ENCODE peak calls at places on chromosomes 13 and 19, in eight cellular contexts. I, R, C, O, F, U, P and L are unnamed samples.

GRCh38 chr13:68714292-68714691 is 1393.3 kb upstream of the ATXN8OS start:
- DNase-seq in I (no peak), R (no peak), C (no peak), O (no peak), F (peak), U (no peak), P (no peak), L (no peak)

GRCh38 chr19:8206147-8207087 is 2.8 kb upstream of the CERS4 start:
- DNase-seq in I (no peak), R (no peak), C (no peak), O (no peak), F (no peak), U (no peak), P (no peak), L (no peak)

GRCh38 chr19:7200739-7201138 is 93.5 kb downstream of the INSR start:
- DNase-seq in I (no peak), R (no peak), C (no peak), O (no peak), F (no peak), U (no peak), P (no peak), L (no peak)

GRCh38 chr19:14459703-14460102 is 15.5 kb downstream of the PTGER1 start:
- DNase-seq in I (no peak), R (no peak), C (no peak), O (no peak), F (no peak), U (no peak), P (no peak), L (no peak)

GRCh38 chr19:34479396-34479795 is 2.2 kb upstream of the WTIP start:
- DNase-seq in I (no peak), R (no peak), C (no peak), O (no peak), F (no peak), U (no peak), P (no peak), L (no peak)

GRCh38 chr13:39189778-39190177 is 151.5 kb downstream of the NHLRC3 start:
- DNase-seq in I (no peak), R (no peak), C (no peak), O (no peak), F (no peak), U (no peak), P (no peak), L (no peak)

GRCh38 chr13:28636677-28637317 is 22.1 kb upstream of the POMP start:
- DNase-seq in I (no peak), R (peak), C (peak), O (peak), F (peak), U (peak), P (peak), L (peak)

GRCh38 chr19:42531313-42531712 is 3.0 kb upstream of the CEACAM1 start:
- DNase-seq in I (no peak), R (no peak), C (no peak), O (no peak), F (no peak), U (no peak), P (no peak), L (no peak)

GRCh38 chr19:45879055-45879454 is 6.9 kb downstream of the IRF2BP1 start:
- DNase-seq in I (no peak), R (no peak), C (no peak), O (no peak), F (no peak), U (no peak), P (no peak), L (no peak)

GRCh38 chr19:51123381-51124186 is 1.1 kb upstream of the SIGLEC9 start:
- DNase-seq in I (peak), R (no peak), C (no peak), O (no peak), F (no peak), U (no peak), P (no peak), L (no peak)

GRCh38 chr19:17309962-17310461 is 649 bp downstream of the DDA1 start:
- DNase-seq in I (no peak), R (no peak), C (no peak), O (peak), F (no peak), U (no peak), P (no peak), L (no peak)

GRCh38 chr19:782195-783043 is 14.8 kb upstream of the PTBP1 start:
- DNase-seq in I (no peak), R (no peak), C (no peak), O (peak), F (peak), U (no peak), P (peak), L (no peak)

DNA sequence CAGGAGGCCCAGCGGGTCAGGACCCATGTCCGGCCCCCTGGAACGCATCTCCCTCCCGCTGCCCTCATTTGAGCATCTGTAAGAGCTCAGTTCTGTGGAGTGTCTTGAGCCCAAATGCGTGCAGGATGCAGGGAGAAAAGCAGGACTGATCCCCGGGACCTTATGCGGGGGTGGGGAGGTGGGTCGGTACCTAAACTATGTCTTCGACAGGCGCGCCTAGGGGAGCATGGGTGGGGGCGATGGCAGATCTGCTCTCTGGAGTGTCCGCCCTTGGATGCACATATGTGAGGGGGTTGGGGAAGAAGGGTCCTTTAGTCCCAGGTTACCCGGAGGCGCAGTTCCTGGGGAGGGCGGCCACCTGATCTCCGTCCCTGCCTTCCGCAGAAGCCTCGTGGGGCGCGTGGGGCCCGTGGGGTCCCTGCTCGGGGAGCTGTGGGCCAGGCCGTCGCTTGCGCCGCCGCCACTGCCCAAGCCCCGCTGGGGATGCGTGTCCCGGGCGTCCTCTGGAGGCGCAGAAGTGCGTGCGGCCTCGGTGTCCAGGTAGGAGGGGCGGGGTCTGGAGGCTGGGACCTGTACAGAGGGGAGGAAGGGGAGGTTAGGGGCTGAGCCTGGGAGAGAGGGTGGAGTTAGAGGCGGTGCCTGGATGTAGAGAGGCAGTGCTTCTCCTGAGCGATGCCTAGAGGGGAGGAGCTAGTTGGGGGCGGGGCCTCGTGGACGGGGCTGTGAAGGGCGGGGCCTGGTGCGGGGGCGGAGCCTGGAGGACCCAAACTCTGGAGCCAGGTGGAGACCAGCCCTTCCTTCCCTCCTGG is 2.8 kb downstream of the CILP2 start:
- DNase-seq in I (no peak), R (peak), C (no peak), O (peak), F (peak), U (no peak), P (peak), L (no peak)
- H3K4me3 ChIP-seq in I (peak), R (no peak), C (peak), O (no peak), F (no peak), U (peak), P (no peak), L (peak)

DNA sequence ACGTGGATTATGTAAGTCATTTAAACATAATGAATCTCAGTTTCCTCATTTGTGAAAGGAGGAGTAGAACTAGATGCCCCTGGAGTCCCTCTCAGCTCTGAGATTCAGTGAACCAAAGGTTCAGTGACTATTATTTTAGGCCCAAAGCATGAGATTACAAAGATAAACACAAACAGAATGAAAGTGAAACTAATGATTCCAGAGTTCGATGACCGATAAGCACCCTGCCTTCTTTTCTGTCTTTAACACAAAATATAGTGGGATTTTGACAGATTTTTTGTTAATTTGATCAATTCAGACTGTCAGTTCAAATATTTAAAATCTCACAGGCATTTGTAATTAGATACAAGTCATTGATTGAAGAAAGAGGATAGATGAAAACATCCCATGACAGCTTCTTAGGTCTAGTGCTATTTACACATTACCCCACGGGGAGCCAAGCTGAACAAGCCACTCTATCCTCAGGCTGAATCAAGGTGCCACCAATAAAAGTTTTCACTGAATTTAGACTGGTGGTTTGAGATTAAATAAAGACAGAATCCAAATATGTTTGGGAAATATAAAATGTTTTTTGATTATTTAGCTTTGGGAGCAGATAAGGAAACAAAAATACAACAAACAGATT is 64.6 kb upstream of the RAP2A start:
- DNase-seq in I (no peak), R (no peak), C (no peak), O (peak), F (no peak), U (no peak), P (peak), L (peak)
- H3K4me3 ChIP-seq in I (peak), R (peak), C (peak), O (peak), F (no peak), U (peak), P (peak), L (peak)

GRCh38 chr13:99892189-99892588 is 79.4 kb downstream of the ZIC5 start:
- DNase-seq in I (no peak), R (no peak), C (no peak), O (no peak), F (peak), U (no peak), P (no peak), L (no peak)

GRCh38 chr13:99893567-99893966 is 78.0 kb downstream of the ZIC5 start:
- DNase-seq in I (no peak), R (no peak), C (no peak), O (no peak), F (no peak), U (no peak), P (no peak), L (no peak)

GRCh38 chr13:99894835-99895427 is 76.6 kb downstream of the ZIC5 start:
- DNase-seq in I (no peak), R (no peak), C (no peak), O (peak), F (no peak), U (no peak), P (peak), L (no peak)

GRCh38 chr13:99894105-99894504 is 77.5 kb downstream of the ZIC5 start:
- DNase-seq in I (no peak), R (no peak), C (no peak), O (no peak), F (no peak), U (no peak), P (no peak), L (no peak)

GRCh38 chr13:99892866-99893504 is 78.6 kb downstream of the ZIC5 start:
- DNase-seq in I (no peak), R (no peak), C (no peak), O (no peak), F (no peak), U (no peak), P (no peak), L (no peak)
- H3K4me3 ChIP-seq in I (no peak), R (no peak), C (no peak), O (no peak), F (no peak), U (no peak), P (no peak), L (no peak)

GRCh38 chr19:40144947-40145748 is 46.1 kb upstream of the MAP3K10 start:
- DNase-seq in I (no peak), R (no peak), C (no peak), O (no peak), F (no peak), U (no peak), P (no peak), L (no peak)

GRCh38 chr19:40147338-40147692 is 43.9 kb upstream of the MAP3K10 start:
- DNase-seq in I (no peak), R (no peak), C (no peak), O (no peak), F (no peak), U (no peak), P (no peak), L (no peak)

GRCh38 chr19:40144151-40144550 is 47.1 kb upstream of the MAP3K10 start:
- DNase-seq in I (no peak), R (no peak), C (no peak), O (no peak), F (no peak), U (no peak), P (no peak), L (no peak)

GRCh38 chr19:40141546-40141945 is 49.7 kb upstream of the MAP3K10 start:
- DNase-seq in I (no peak), R (no peak), C (no peak), O (no peak), F (no peak), U (no peak), P (peak), L (no peak)

DNA sequence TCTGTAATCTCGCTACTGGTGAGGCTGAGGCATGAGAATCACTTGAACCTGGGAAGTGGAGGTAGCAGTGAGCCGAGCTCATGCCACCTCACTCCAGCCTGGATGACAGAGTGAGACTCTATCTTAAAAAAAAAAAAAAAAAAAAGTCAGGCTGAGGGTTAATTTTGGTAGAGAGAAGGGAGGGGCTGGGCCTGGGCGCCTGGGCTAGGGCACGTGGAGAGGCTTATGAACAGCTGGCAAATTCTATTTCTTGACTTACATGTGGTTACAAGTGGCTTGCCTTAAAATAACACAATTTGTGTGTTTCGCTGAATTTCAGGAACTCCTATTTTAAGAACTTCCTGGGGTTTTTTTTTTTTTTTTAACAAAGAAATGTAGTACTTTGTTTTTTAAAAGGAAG is 47.6 kb upstream of the MAP3K10 start:
- DNase-seq in I (peak), R (no peak), C (no peak), O (no peak), F (no peak), U (no peak), P (peak), L (no peak)
- H3K4me3 ChIP-seq in I (no peak), R (no peak), C (no peak), O (no peak), F (no peak), U (no peak), P (no peak), L (no peak)